ENCODE peak calls at places on chromosomes 11 and 22, in eight cellular contexts. S is fibroblast of the aortic adventitia; T is Right ventricle myocardium superior; D is activated CD8-positive, alpha-beta memory T cell treated with anti-CD3 and anti-CD28 coated beads, Interleukin-2, amount 50 U/mL, for 48 hours; N is memory B cell; Z is activated CD4-positive, alpha-beta memory T cell treated with anti-CD3 and anti-CD28 coated beads for 36 hours; C is activated T-cell treated with anti-CD3 and anti-CD28 coated beads for 1 hour; L is amniotic stem cell. R is an unnamed sample.

GRCh38 chr11:123800041-123800440 is 6.1 kb downstream of the OR6M1 start:
- DNase-seq in L (no peak), Z (no peak), S (no peak), N (no peak), T (no peak), C (no peak), D (no peak), R (no peak)

GRCh38 chr11:84089072-84090057 is 803.2 kb upstream of the CCDC90B start:
- DNase-seq in S (no peak), C (no peak), L (no peak), Z (no peak), T (no peak), D (no peak), N (no peak), R (no peak)

GRCh38 chr22:21761086-21761485 is 25.5 kb upstream of the YPEL1 start:
- DNase-seq in D (no peak), L (peak; percentile 2), Z (peak; percentile 75), N (no peak), T (no peak), C (no peak), S (no peak), R (peak; percentile 33)

GRCh38 chr22:41575533-41575932 is 14.1 kb downstream of the PMM1 start:
- DNase-seq in S (no peak), L (no peak), T (no peak), D (no peak), Z (no peak), C (no peak), N (no peak), R (no peak)

GRCh38 chr22:44884968-44885805 is 124.6 kb downstream of the PHF21B start:
- DNase-seq in S (no peak), D (no peak), N (no peak), Z (no peak), T (no peak), L (no peak), C (no peak), R (no peak)

GRCh38 chr11:125903753-125904659 is at the start of gene DDX25:
- DNase-seq in L (no peak), T (no peak), N (no peak), C (no peak), S (no peak), Z (peak; percentile 32), D (peak; percentile 61), R (no peak)

GRCh38 chr11:8091671-8092070 is 10.7 kb downstream of the TUB start:
- DNase-seq in D (no peak), N (no peak), S (no peak), L (no peak), Z (no peak), T (no peak), C (no peak), R (no peak)

GRCh38 chr11:10295056-10295901 is 1.3 kb upstream of the SBF2 start:
- DNase-seq in T (no peak), L (no peak), C (no peak), S (no peak), D (no peak), N (no peak), Z (no peak), R (peak; percentile 31)

GRCh38 chr22:40203568-40203967 is 25.8 kb downstream of the TNRC6B start:
- DNase-seq in N (no peak), S (no peak), T (no peak), Z (peak; percentile 45), D (peak; percentile 46), L (no peak), C (no peak), R (peak; percentile 13)

GRCh38 chr11:108009497-108010360 is 1.0 kb downstream of the CUL5 start:
- DNase-seq in C (no peak), Z (peak; percentile 27), T (no peak), D (no peak), L (no peak), S (peak; percentile 23), N (peak; percentile 12), R (peak; percentile 55)

GRCh38 chr11:70671083-70671482 is 272.8 kb downstream of the CTTN start:
- DNase-seq in L (no peak), N (no peak), S (no peak), C (no peak), D (no peak), Z (no peak), T (no peak), R (no peak)

GRCh38 chr11:9214765-9215164 is 50.4 kb downstream of the DENND5A start:
- DNase-seq in L (no peak), D (no peak), T (no peak), S (peak; percentile 54), C (no peak), Z (no peak), N (no peak), R (no peak)

GRCh38 chr22:30945653-30946052 is 22.9 kb downstream of the MORC2 start:
- DNase-seq in T (no peak), L (no peak), D (no peak), N (no peak), Z (no peak), S (no peak), C (no peak), R (no peak)

GRCh38 chr22:46063861-46064235 is 86.5 kb upstream of the PPARA start:
- DNase-seq in D (no peak), C (no peak), L (no peak), T (peak; percentile 18), N (no peak), Z (no peak), S (no peak), R (no peak)

GRCh38 chr11:63558459-63559157 is 4.6 kb downstream of the PLAAT2 start:
- DNase-seq in T (no peak), D (peak; percentile 40), L (no peak), S (no peak), Z (peak; percentile 6), N (no peak), C (no peak), R (no peak)

GRCh38 chr11:96752221-96752620 is 362.4 kb downstream of the JRKL start:
- DNase-seq in S (peak; percentile 29), D (no peak), L (no peak), T (no peak), N (no peak), C (no peak), Z (no peak), R (no peak)

GRCh38 chr11:101600948-101601347 is 17.1 kb upstream of the TRPC6 start:
- DNase-seq in N (no peak), T (no peak), C (no peak), S (no peak), L (no peak), D (no peak), Z (no peak), R (no peak)

GRCh38 chr11:111846640-111847039 is 24.7 kb downstream of the ALG9 start:
- DNase-seq in T (no peak), Z (no peak), L (peak; percentile 21), C (no peak), N (no peak), S (peak; percentile 68), D (no peak), R (peak; percentile 69)